ENCODE peak calls at places on chromosomes 5 and 9, in eight cellular contexts. I, W, F, N, L, D, A and Q are unnamed samples.

GRCh38 chr5:39217365-39218281 is 1.7 kb downstream of the FYB1 start:
- DNase-seq in I (peak; percentile 91), A (no peak), D (peak; percentile 76), N (peak; percentile 59), L (peak; percentile 91), F (peak; percentile 90), W (peak; percentile 69), Q (peak; percentile 84)

GRCh38 chr5:87411586-87412416 is 929 bp downstream of the CCNH start:
- DNase-seq in N (no peak), A (peak; percentile 72), F (peak; percentile 67), L (peak; percentile 59), D (peak; percentile 36), W (peak; percentile 2), I (peak; percentile 62), Q (peak; percentile 9)

GRCh38 chr5:177466861-177467260 is 6.6 kb downstream of the DBN1 start:
- DNase-seq in L (no peak), N (no peak), D (no peak), A (no peak), W (no peak), F (no peak), I (no peak), Q (no peak)

GRCh38 chr5:154648706-154649105 is 106.5 kb upstream of the LARP1 start:
- DNase-seq in N (no peak), F (peak; percentile 30), D (no peak), I (peak; percentile 5), A (no peak), W (no peak), L (peak; percentile 60), Q (no peak)

GRCh38 chr5:72147601-72148000 is 40.3 kb downstream of the MAP1B start:
- DNase-seq in D (no peak), F (no peak), I (no peak), A (no peak), L (no peak), N (no peak), W (no peak), Q (no peak)

GRCh38 chr9:130834371-130835311 is at the start of gene ABL1:
- DNase-seq in W (peak; percentile 56), L (peak; percentile 85), N (peak; percentile 4), F (peak; percentile 83), I (peak; percentile 79), A (peak; percentile 86), D (peak; percentile 96), Q (peak; percentile 92)

GRCh38 chr5:72552041-72552557 is 44.9 kb upstream of the ZNF366 start:
- DNase-seq in F (peak; percentile 99), I (peak; percentile 75), A (no peak), N (no peak), D (peak; percentile 62), W (no peak), L (no peak), Q (peak; percentile 46)

GRCh38 chr5:138230261-138230660 is 17.1 kb upstream of the CDC23 start:
- DNase-seq in L (peak; percentile 34), A (no peak), N (no peak), F (peak; percentile 87), W (no peak), D (peak; percentile 21), I (no peak), Q (peak; percentile 33)

GRCh38 chr5:23223846-23224245 is 283.6 kb upstream of the PRDM9 start:
- DNase-seq in N (no peak), L (no peak), F (no peak), A (no peak), I (peak; percentile 1), D (peak; percentile 4), W (no peak), Q (no peak)

GRCh38 chr5:142086229-142086628 is 22.4 kb upstream of the NDFIP1 start:
- DNase-seq in D (no peak), N (no peak), L (no peak), I (no peak), A (no peak), F (no peak), W (no peak), Q (no peak)

GRCh38 chr9:34580358-34580757 is 9.2 kb downstream of the CNTFR start:
- DNase-seq in A (no peak), I (no peak), D (no peak), W (peak; percentile 72), N (no peak), L (no peak), F (no peak), Q (no peak)

GRCh38 chr9:14752271-14752670 is 29.7 kb upstream of the CER1 start:
- DNase-seq in D (no peak), A (no peak), N (no peak), L (no peak), I (peak; percentile 5), W (no peak), F (no peak), Q (no peak)

GRCh38 chr5:55821731-55822512 is 29.2 kb upstream of the IL31RA start:
- DNase-seq in I (peak; percentile 29), D (peak; percentile 33), N (no peak), L (peak; percentile 40), A (no peak), W (peak; percentile 8), F (no peak), Q (peak; percentile 43)

GRCh38 chr5:112353678-112354077 is 65.4 kb downstream of the EPB41L4A start:
- DNase-seq in W (no peak), L (no peak), N (no peak), A (no peak), D (no peak), F (no peak), I (no peak), Q (no peak)